ENCODE peak calls at places on chromosomes 6 and 20, in nine cellular contexts. One of them, this sample, is unnamed.

GRCh38 chr20:38165966-38166706 is 1.1 kb upstream of the TGM2 start:
- DNase-seq in WTC11: no peak
- DNase-seq in choroid plexus epithelial cell: peak
- DNase-seq in left ventricle myocardium inferior: no peak
- DNase-seq in H1: no peak
- DNase-seq in nephron progenitor cell: no peak
- DNase-seq in fibroblast of pulmonary artery: peak
- DNase-seq in Calu3: no peak
- DNase-seq in endodermal cell: no peak
- DNase-seq in this sample: no peak

GRCh38 chr6:52647199-52647598 is 23.7 kb upstream of the TMEM14A start:
- DNase-seq in WTC11: no peak
- DNase-seq in choroid plexus epithelial cell: peak
- DNase-seq in left ventricle myocardium inferior: no peak
- DNase-seq in H1: no peak
- DNase-seq in nephron progenitor cell: no peak
- DNase-seq in fibroblast of pulmonary artery: peak
- DNase-seq in Calu3: no peak
- DNase-seq in endodermal cell: no peak
- DNase-seq in this sample: no peak

GRCh38 chr6:160300076-160300695 is 41.6 kb upstream of the SLC22A2 start:
- DNase-seq in WTC11: no peak
- DNase-seq in choroid plexus epithelial cell: no peak
- DNase-seq in left ventricle myocardium inferior: no peak
- DNase-seq in H1: no peak
- DNase-seq in nephron progenitor cell: peak
- DNase-seq in fibroblast of pulmonary artery: no peak
- DNase-seq in Calu3: peak
- DNase-seq in endodermal cell: no peak
- DNase-seq in this sample: no peak

GRCh38 chr20:64145458-64146300 is 18.6 kb upstream of the MYT1 start:
- DNase-seq in WTC11: peak
- DNase-seq in choroid plexus epithelial cell: no peak
- DNase-seq in left ventricle myocardium inferior: no peak
- DNase-seq in H1: peak
- DNase-seq in nephron progenitor cell: no peak
- DNase-seq in fibroblast of pulmonary artery: no peak
- DNase-seq in Calu3: no peak
- DNase-seq in endodermal cell: peak
- DNase-seq in this sample: no peak

GRCh38 chr6:31239854-31240253 is 32.0 kb downstream of the HLA-C start:
- DNase-seq in WTC11: no peak
- DNase-seq in choroid plexus epithelial cell: no peak
- DNase-seq in left ventricle myocardium inferior: no peak
- DNase-seq in H1: no peak
- DNase-seq in nephron progenitor cell: no peak
- DNase-seq in fibroblast of pulmonary artery: no peak
- DNase-seq in Calu3: no peak
- DNase-seq in endodermal cell: no peak
- DNase-seq in this sample: no peak

GRCh38 chr6:141877275-141877983 is 255.3 kb upstream of the GJE1 start:
- DNase-seq in WTC11: no peak
- DNase-seq in choroid plexus epithelial cell: peak
- DNase-seq in left ventricle myocardium inferior: no peak
- DNase-seq in H1: no peak
- DNase-seq in nephron progenitor cell: no peak
- DNase-seq in fibroblast of pulmonary artery: no peak
- DNase-seq in Calu3: no peak
- DNase-seq in endodermal cell: no peak
- DNase-seq in this sample: no peak

GRCh38 chr6:134821397-134821796 is 128.5 kb downstream of the ALDH8A1 start:
- DNase-seq in WTC11: no peak
- DNase-seq in choroid plexus epithelial cell: no peak
- DNase-seq in left ventricle myocardium inferior: no peak
- DNase-seq in H1: no peak
- DNase-seq in nephron progenitor cell: no peak
- DNase-seq in fibroblast of pulmonary artery: no peak
- DNase-seq in Calu3: no peak
- DNase-seq in endodermal cell: no peak
- DNase-seq in this sample: no peak

GRCh38 chr20:44217342-44218092 is 6.9 kb upstream of the OSER1 start:
- DNase-seq in WTC11: peak
- DNase-seq in choroid plexus epithelial cell: peak
- DNase-seq in left ventricle myocardium inferior: peak
- DNase-seq in H1: peak
- DNase-seq in nephron progenitor cell: peak
- DNase-seq in fibroblast of pulmonary artery: peak
- DNase-seq in Calu3: peak
- DNase-seq in endodermal cell: peak
- DNase-seq in this sample: peak

GRCh38 chr6:24313477-24314141 is 44.2 kb downstream of the DCDC2 start:
- DNase-seq in WTC11: peak
- DNase-seq in choroid plexus epithelial cell: peak
- DNase-seq in left ventricle myocardium inferior: no peak
- DNase-seq in H1: no peak
- DNase-seq in nephron progenitor cell: no peak
- DNase-seq in fibroblast of pulmonary artery: peak
- DNase-seq in Calu3: peak
- DNase-seq in endodermal cell: no peak
- DNase-seq in this sample: peak

GRCh38 chr6:81864124-81864523 is 111.6 kb upstream of the TENT5A start:
- DNase-seq in WTC11: no peak
- DNase-seq in choroid plexus epithelial cell: no peak
- DNase-seq in left ventricle myocardium inferior: no peak
- DNase-seq in H1: no peak
- DNase-seq in nephron progenitor cell: no peak
- DNase-seq in fibroblast of pulmonary artery: no peak
- DNase-seq in Calu3: no peak
- DNase-seq in endodermal cell: no peak
- DNase-seq in this sample: no peak

GRCh38 chr6:170027111-170028043 is 263.5 kb downstream of the DLL1 start:
- DNase-seq in WTC11: no peak
- DNase-seq in choroid plexus epithelial cell: peak
- DNase-seq in left ventricle myocardium inferior: no peak
- DNase-seq in H1: no peak
- DNase-seq in nephron progenitor cell: no peak
- DNase-seq in fibroblast of pulmonary artery: no peak
- DNase-seq in Calu3: no peak
- DNase-seq in endodermal cell: peak
- DNase-seq in this sample: no peak

GRCh38 chr20:13862245-13862644 is 77.4 kb downstream of the NDUFAF5 start:
- DNase-seq in WTC11: no peak
- DNase-seq in choroid plexus epithelial cell: no peak
- DNase-seq in left ventricle myocardium inferior: no peak
- DNase-seq in H1: no peak
- DNase-seq in nephron progenitor cell: no peak
- DNase-seq in fibroblast of pulmonary artery: no peak
- DNase-seq in Calu3: no peak
- DNase-seq in endodermal cell: no peak
- DNase-seq in this sample: no peak

GRCh38 chr6:35096129-35096852 is 44.8 kb downstream of the TCP11 start:
- DNase-seq in WTC11: no peak
- DNase-seq in choroid plexus epithelial cell: peak
- DNase-seq in left ventricle myocardium inferior: no peak
- DNase-seq in H1: no peak
- DNase-seq in nephron progenitor cell: no peak
- DNase-seq in fibroblast of pulmonary artery: peak
- DNase-seq in Calu3: no peak
- DNase-seq in endodermal cell: no peak
- DNase-seq in this sample: no peak

GRCh38 chr6:140360651-140361050 is 986.2 kb upstream of the CITED2 start:
- DNase-seq in WTC11: no peak
- DNase-seq in choroid plexus epithelial cell: no peak
- DNase-seq in left ventricle myocardium inferior: no peak
- DNase-seq in H1: no peak
- DNase-seq in nephron progenitor cell: no peak
- DNase-seq in fibroblast of pulmonary artery: no peak
- DNase-seq in Calu3: no peak
- DNase-seq in endodermal cell: no peak
- DNase-seq in this sample: no peak

GRCh38 chr6:11532097-11532496 is 5.5 kb upstream of the TMEM170B start:
- DNase-seq in WTC11: no peak
- DNase-seq in choroid plexus epithelial cell: no peak
- DNase-seq in left ventricle myocardium inferior: no peak
- DNase-seq in H1: no peak
- DNase-seq in nephron progenitor cell: no peak
- DNase-seq in fibroblast of pulmonary artery: no peak
- DNase-seq in Calu3: no peak
- DNase-seq in endodermal cell: no peak
- DNase-seq in this sample: no peak

GRCh38 chr6:130240232-130240631 is 17.5 kb upstream of the SAMD3 start:
- DNase-seq in WTC11: no peak
- DNase-seq in choroid plexus epithelial cell: peak
- DNase-seq in left ventricle myocardium inferior: no peak
- DNase-seq in H1: no peak
- DNase-seq in nephron progenitor cell: no peak
- DNase-seq in fibroblast of pulmonary artery: peak
- DNase-seq in Calu3: no peak
- DNase-seq in endodermal cell: no peak
- DNase-seq in this sample: no peak

GRCh38 chr20:44370639-44371218 is 15.2 kb downstream of the HNF4A start:
- DNase-seq in WTC11: no peak
- DNase-seq in choroid plexus epithelial cell: peak
- DNase-seq in left ventricle myocardium inferior: no peak
- DNase-seq in H1: no peak
- DNase-seq in nephron progenitor cell: no peak
- DNase-seq in fibroblast of pulmonary artery: no peak
- DNase-seq in Calu3: peak
- DNase-seq in endodermal cell: peak
- DNase-seq in this sample: no peak

GRCh38 chr20:17967595-17968365 is 814 bp downstream of the SNX5 start:
- DNase-seq in WTC11: no peak
- DNase-seq in choroid plexus epithelial cell: peak
- DNase-seq in left ventricle myocardium inferior: no peak
- DNase-seq in H1: no peak
- DNase-seq in nephron progenitor cell: no peak
- DNase-seq in fibroblast of pulmonary artery: peak
- DNase-seq in Calu3: no peak
- DNase-seq in endodermal cell: no peak
- DNase-seq in this sample: no peak

GRCh38 chr6:140105857-140106256 is 731.4 kb upstream of the CITED2 start:
- DNase-seq in WTC11: peak
- DNase-seq in choroid plexus epithelial cell: peak
- DNase-seq in left ventricle myocardium inferior: no peak
- DNase-seq in H1: peak
- DNase-seq in nephron progenitor cell: peak
- DNase-seq in fibroblast of pulmonary artery: peak
- DNase-seq in Calu3: peak
- DNase-seq in endodermal cell: peak
- DNase-seq in this sample: no peak

GRCh38 chr6:166761801-166762200 is 134.8 kb upstream of the RPS6KA2 start:
- DNase-seq in WTC11: no peak
- DNase-seq in choroid plexus epithelial cell: no peak
- DNase-seq in left ventricle myocardium inferior: no peak
- DNase-seq in H1: peak
- DNase-seq in nephron progenitor cell: no peak
- DNase-seq in fibroblast of pulmonary artery: no peak
- DNase-seq in Calu3: no peak
- DNase-seq in endodermal cell: no peak
- DNase-seq in this sample: no peak

GRCh38 chr6:113560908-113561307 is 296.2 kb upstream of the MARCKS start:
- DNase-seq in WTC11: no peak
- DNase-seq in choroid plexus epithelial cell: peak
- DNase-seq in left ventricle myocardium inferior: no peak
- DNase-seq in H1: no peak
- DNase-seq in nephron progenitor cell: no peak
- DNase-seq in fibroblast of pulmonary artery: peak
- DNase-seq in Calu3: no peak
- DNase-seq in endodermal cell: no peak
- DNase-seq in this sample: no peak

GRCh38 chr6:157272866-157273755 is 50.2 kb downstream of the TMEM242 start:
- DNase-seq in WTC11: peak
- DNase-seq in choroid plexus epithelial cell: no peak
- DNase-seq in left ventricle myocardium inferior: no peak
- DNase-seq in H1: no peak
- DNase-seq in nephron progenitor cell: no peak
- DNase-seq in fibroblast of pulmonary artery: no peak
- DNase-seq in Calu3: no peak
- DNase-seq in endodermal cell: peak
- DNase-seq in this sample: no peak

GRCh38 chr20:46559685-46560440 is 9.4 kb upstream of the OCSTAMP start:
- DNase-seq in WTC11: no peak
- DNase-seq in choroid plexus epithelial cell: peak
- DNase-seq in left ventricle myocardium inferior: no peak
- DNase-seq in H1: no peak
- DNase-seq in nephron progenitor cell: no peak
- DNase-seq in fibroblast of pulmonary artery: no peak
- DNase-seq in Calu3: peak
- DNase-seq in endodermal cell: no peak
- DNase-seq in this sample: no peak
- TF ChIP-seq CTCF in WTC11: no peak
- TF ChIP-seq CTCF in choroid plexus epithelial cell: peak
- TF ChIP-seq CTCF in left ventricle myocardium inferior: peak
- TF ChIP-seq CTCF in H1: peak
- TF ChIP-seq CTCF in nephron progenitor cell: no peak
- TF ChIP-seq CTCF in fibroblast of pulmonary artery: no peak
- TF ChIP-seq CTCF in Calu3: peak
- TF ChIP-seq CTCF in endodermal cell: peak
- TF ChIP-seq CTCF in this sample: no peak

DNA sequence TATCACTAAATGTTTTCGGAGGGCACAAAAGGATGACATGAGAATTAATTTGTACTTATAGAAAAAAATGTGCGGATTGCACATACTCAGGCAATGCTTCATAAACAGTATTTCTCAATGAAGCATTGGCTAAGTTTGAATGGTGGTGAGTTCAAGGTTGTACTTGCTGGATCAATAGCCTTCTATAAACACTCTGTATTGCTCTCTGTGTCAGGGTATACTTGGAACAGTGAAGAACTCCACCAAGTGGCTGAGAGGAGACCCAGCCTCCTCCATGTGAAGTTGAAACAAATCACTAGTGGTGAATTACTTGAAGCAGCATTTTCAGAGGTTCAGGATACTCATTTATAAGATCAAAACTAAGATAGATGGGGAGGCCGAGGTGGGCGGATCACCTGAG is 360.6 kb downstream of the RIMS1 start:
- DNase-seq in WTC11: no peak
- DNase-seq in choroid plexus epithelial cell: peak
- DNase-seq in left ventricle myocardium inferior: no peak
- DNase-seq in H1: no peak
- DNase-seq in nephron progenitor cell: no peak
- DNase-seq in fibroblast of pulmonary artery: no peak
- DNase-seq in Calu3: peak
- DNase-seq in endodermal cell: peak
- DNase-seq in this sample: no peak
- TF ChIP-seq CTCF in WTC11: no peak
- TF ChIP-seq CTCF in choroid plexus epithelial cell: peak
- TF ChIP-seq CTCF in left ventricle myocardium inferior: no peak
- TF ChIP-seq CTCF in H1: peak
- TF ChIP-seq CTCF in nephron progenitor cell: no peak
- TF ChIP-seq CTCF in fibroblast of pulmonary artery: no peak
- TF ChIP-seq CTCF in Calu3: no peak
- TF ChIP-seq CTCF in endodermal cell: peak
- TF ChIP-seq CTCF in this sample: no peak

GRCh38 chr6:85593438-85594196 is at the start of gene SNX14:
- DNase-seq in WTC11: peak
- DNase-seq in choroid plexus epithelial cell: peak
- DNase-seq in left ventricle myocardium inferior: peak
- DNase-seq in H1: peak
- DNase-seq in nephron progenitor cell: peak
- DNase-seq in fibroblast of pulmonary artery: peak
- DNase-seq in Calu3: peak
- DNase-seq in endodermal cell: peak
- DNase-seq in this sample: peak
- TF ChIP-seq CTCF in WTC11: no peak
- TF ChIP-seq CTCF in choroid plexus epithelial cell: no peak
- TF ChIP-seq CTCF in left ventricle myocardium inferior: peak
- TF ChIP-seq CTCF in H1: no peak
- TF ChIP-seq CTCF in nephron progenitor cell: no peak
- TF ChIP-seq CTCF in fibroblast of pulmonary artery: no peak
- TF ChIP-seq CTCF in Calu3: no peak
- TF ChIP-seq CTCF in endodermal cell: no peak
- TF ChIP-seq CTCF in this sample: no peak

GRCh38 chr20:4026093-4026601 is 10.8 kb upstream of the RNF24 start:
- DNase-seq in WTC11: no peak
- DNase-seq in choroid plexus epithelial cell: peak
- DNase-seq in left ventricle myocardium inferior: no peak
- DNase-seq in H1: peak
- DNase-seq in nephron progenitor cell: no peak
- DNase-seq in fibroblast of pulmonary artery: peak
- DNase-seq in Calu3: no peak
- DNase-seq in endodermal cell: peak
- DNase-seq in this sample: peak
- TF ChIP-seq CTCF in WTC11: no peak
- TF ChIP-seq CTCF in choroid plexus epithelial cell: peak
- TF ChIP-seq CTCF in left ventricle myocardium inferior: peak
- TF ChIP-seq CTCF in H1: peak
- TF ChIP-seq CTCF in nephron progenitor cell: no peak
- TF ChIP-seq CTCF in fibroblast of pulmonary artery: peak
- TF ChIP-seq CTCF in Calu3: no peak
- TF ChIP-seq CTCF in endodermal cell: peak
- TF ChIP-seq CTCF in this sample: no peak